ENCODE peak calls at places on chromosomes 2 and 18, in seven cellular contexts. One of them, this sample, is unnamed.

GRCh38 chr18:73563345-73563744 is 584.3 kb downstream of the FBXO15 start:
- DNase-seq in CD4-positive, alpha-beta T cell: no peak
- DNase-seq in Right ventricle myocardium superior: no peak
- DNase-seq in activated T-helper 1 cell treated with Interleukin-2 at 50 U/mL for 16 hours: no peak
- DNase-seq in HuH-7.5: no peak
- DNase-seq in NCI-H2227 treated with DMSO at 0.1 percent for 48 hours: no peak
- DNase-seq in M059J: peak; percentile 57
- DNase-seq in this sample: no peak

GRCh38 chr2:237156131-237156856 is 70.6 kb downstream of the COPS8 start:
- DNase-seq in HuH-7.5: no peak
- DNase-seq in M059J: peak; percentile 83
- DNase-seq in NCI-H2227 treated with DMSO at 0.1 percent for 48 hours: no peak
- DNase-seq in CD4-positive, alpha-beta T cell: no peak
- DNase-seq in Right ventricle myocardium superior: peak; percentile 68
- DNase-seq in activated T-helper 1 cell treated with Interleukin-2 at 50 U/mL for 16 hours: no peak
- DNase-seq in this sample: no peak

GRCh38 chr2:240900141-240900860 is 4.3 kb upstream of the MAB21L4 start:
- DNase-seq in Right ventricle myocardium superior: peak; percentile 22
- DNase-seq in activated T-helper 1 cell treated with Interleukin-2 at 50 U/mL for 16 hours: no peak
- DNase-seq in NCI-H2227 treated with DMSO at 0.1 percent for 48 hours: no peak
- DNase-seq in HuH-7.5: no peak
- DNase-seq in M059J: no peak
- DNase-seq in CD4-positive, alpha-beta T cell: no peak
- DNase-seq in this sample: no peak

GRCh38 chr18:55362303-55362702 is 225.7 kb downstream of the TCF4 start:
- DNase-seq in Right ventricle myocardium superior: no peak
- DNase-seq in HuH-7.5: no peak
- DNase-seq in NCI-H2227 treated with DMSO at 0.1 percent for 48 hours: no peak
- DNase-seq in CD4-positive, alpha-beta T cell: no peak
- DNase-seq in M059J: no peak
- DNase-seq in activated T-helper 1 cell treated with Interleukin-2 at 50 U/mL for 16 hours: no peak
- DNase-seq in this sample: no peak

GRCh38 chr2:152240559-152241231 is 65.1 kb upstream of the STAM2 start:
- DNase-seq in NCI-H2227 treated with DMSO at 0.1 percent for 48 hours: no peak
- DNase-seq in activated T-helper 1 cell treated with Interleukin-2 at 50 U/mL for 16 hours: no peak
- DNase-seq in M059J: peak; percentile 91
- DNase-seq in HuH-7.5: no peak
- DNase-seq in Right ventricle myocardium superior: no peak
- DNase-seq in CD4-positive, alpha-beta T cell: no peak
- DNase-seq in this sample: no peak

GRCh38 chr2:217650716-217651360 is 352.0 kb downstream of the TNS1 start:
- DNase-seq in HuH-7.5: peak; percentile 51
- DNase-seq in activated T-helper 1 cell treated with Interleukin-2 at 50 U/mL for 16 hours: no peak
- DNase-seq in Right ventricle myocardium superior: no peak
- DNase-seq in M059J: peak; percentile 82
- DNase-seq in CD4-positive, alpha-beta T cell: no peak
- DNase-seq in NCI-H2227 treated with DMSO at 0.1 percent for 48 hours: no peak
- DNase-seq in this sample: no peak

GRCh38 chr18:51953521-51953920 is 386.5 kb upstream of the DCC start:
- DNase-seq in NCI-H2227 treated with DMSO at 0.1 percent for 48 hours: no peak
- DNase-seq in HuH-7.5: no peak
- DNase-seq in Right ventricle myocardium superior: no peak
- DNase-seq in M059J: no peak
- DNase-seq in CD4-positive, alpha-beta T cell: no peak
- DNase-seq in activated T-helper 1 cell treated with Interleukin-2 at 50 U/mL for 16 hours: no peak
- DNase-seq in this sample: no peak

GRCh38 chr2:224127871-224128501 is 88.9 kb upstream of the SERPINE2 start:
- DNase-seq in HuH-7.5: no peak
- DNase-seq in activated T-helper 1 cell treated with Interleukin-2 at 50 U/mL for 16 hours: no peak
- DNase-seq in Right ventricle myocardium superior: no peak
- DNase-seq in NCI-H2227 treated with DMSO at 0.1 percent for 48 hours: no peak
- DNase-seq in CD4-positive, alpha-beta T cell: no peak
- DNase-seq in M059J: peak; percentile 5
- DNase-seq in this sample: no peak

GRCh38 chr2:70616168-70616694 is 62.6 kb upstream of the TGFA start:
- DNase-seq in HuH-7.5: peak; percentile 10
- DNase-seq in activated T-helper 1 cell treated with Interleukin-2 at 50 U/mL for 16 hours: no peak
- DNase-seq in CD4-positive, alpha-beta T cell: no peak
- DNase-seq in NCI-H2227 treated with DMSO at 0.1 percent for 48 hours: no peak
- DNase-seq in Right ventricle myocardium superior: no peak
- DNase-seq in M059J: no peak
- DNase-seq in this sample: no peak